ENCODE peak calls at places on chromosomes 3 and 15, in nine cellular contexts. V is SJSA1; T is mesendoderm; M is uterus; K is Panc1; C is left ventricle myocardium inferior; H is SK-N-SH; O is CD8-positive, alpha-beta memory T cell; Y is esophagus squamous epithelium. Q is an unnamed sample. For H3K4me1, the result is how much of the 10 kb centered on the place peaks cover.

GRCh38 chr3:40299721-40300335 is 9.7 kb upstream of the EIF1B start:
- DNase-seq in V (peak), T (no peak), M (no peak), K (no peak), C (no peak), H (no peak), O (no peak), Y (no peak), Q (no peak)

GRCh38 chr3:141235661-141236171 is 4.1 kb downstream of the PXYLP1 start:
- DNase-seq in V (no peak), T (peak), M (no peak), K (no peak), C (no peak), H (no peak), O (no peak), Y (no peak), Q (no peak)

GRCh38 chr3:73188707-73189106 is 127.2 kb downstream of the EBLN2 start:
- DNase-seq in V (no peak), T (no peak), M (no peak), K (no peak), C (no peak), H (no peak), O (no peak), Y (no peak), Q (no peak)

GRCh38 chr3:154151969-154152368 is 30.8 kb downstream of the ARHGEF26 start:
- DNase-seq in V (peak), T (no peak), M (no peak), K (no peak), C (no peak), H (no peak), O (no peak), Y (no peak), Q (no peak)

GRCh38 chr3:158742861-158743260 is 10.6 kb upstream of the RARRES1 start:
- DNase-seq in V (no peak), T (no peak), M (no peak), K (no peak), C (no peak), H (no peak), O (no peak), Y (no peak), Q (no peak)

GRCh38 chr3:48656061-48656840 is 6.4 kb downstream of the CELSR3 start:
- DNase-seq in V (peak), T (peak), M (peak), K (no peak), C (peak), H (peak), O (peak), Y (no peak), Q (peak)

GRCh38 chr15:75167588-75168076 is 34.0 kb upstream of the C15orf39 start:
- DNase-seq in V (peak), T (no peak), M (no peak), K (no peak), C (no peak), H (no peak), O (no peak), Y (no peak), Q (no peak)

GRCh38 chr15:28127036-28127435 is 27.9 kb upstream of the OCA2 start:
- DNase-seq in V (no peak), T (no peak), M (no peak), K (no peak), C (no peak), H (no peak), O (no peak), Y (no peak), Q (no peak)

GRCh38 chr3:151216641-151217040 is 13.6 kb upstream of the GPR171 start:
- DNase-seq in V (no peak), T (no peak), M (no peak), K (no peak), C (no peak), H (peak), O (no peak), Y (no peak), Q (no peak)

GRCh38 chr15:85168642-85169173 is 187.1 kb downstream of the PDE8A start:
- DNase-seq in V (no peak), T (peak), M (no peak), K (no peak), C (no peak), H (peak), O (peak), Y (no peak), Q (peak)

GRCh38 chr3:175066617-175067415 is 207.7 kb downstream of the NAALADL2 start:
- DNase-seq in V (no peak), T (no peak), M (no peak), K (no peak), C (no peak), H (no peak), O (no peak), Y (no peak), Q (no peak)

GRCh38 chr3:128009952-128010846 is 42.0 kb upstream of the SEC61A1 start:
- DNase-seq in V (no peak), T (no peak), M (no peak), K (no peak), C (no peak), H (no peak), O (no peak), Y (no peak), Q (no peak)

GRCh38 chr3:12994357-12994606 is 78.9 kb downstream of the IQSEC1 start:
- DNase-seq in V (no peak), T (no peak), M (peak), K (no peak), C (peak), H (peak), O (no peak), Y (no peak), Q (peak)

GRCh38 chr3:110881069-110881468 is 190.5 kb upstream of the NECTIN3 start:
- DNase-seq in V (no peak), T (peak), M (peak), K (no peak), C (peak), H (peak), O (no peak), Y (no peak), Q (peak)

GRCh38 chr3:52254608-52255007 is 9.0 kb downstream of the PPM1M start:
- DNase-seq in V (no peak), T (no peak), M (no peak), K (no peak), C (no peak), H (no peak), O (no peak), Y (no peak), Q (no peak)
- H3K4me1 ChIP-seq in V (under half), T (under half), M (under half), K (under half), C (under half), H (under half), O (half or more), Y (under half), Q (under half)

DNA sequence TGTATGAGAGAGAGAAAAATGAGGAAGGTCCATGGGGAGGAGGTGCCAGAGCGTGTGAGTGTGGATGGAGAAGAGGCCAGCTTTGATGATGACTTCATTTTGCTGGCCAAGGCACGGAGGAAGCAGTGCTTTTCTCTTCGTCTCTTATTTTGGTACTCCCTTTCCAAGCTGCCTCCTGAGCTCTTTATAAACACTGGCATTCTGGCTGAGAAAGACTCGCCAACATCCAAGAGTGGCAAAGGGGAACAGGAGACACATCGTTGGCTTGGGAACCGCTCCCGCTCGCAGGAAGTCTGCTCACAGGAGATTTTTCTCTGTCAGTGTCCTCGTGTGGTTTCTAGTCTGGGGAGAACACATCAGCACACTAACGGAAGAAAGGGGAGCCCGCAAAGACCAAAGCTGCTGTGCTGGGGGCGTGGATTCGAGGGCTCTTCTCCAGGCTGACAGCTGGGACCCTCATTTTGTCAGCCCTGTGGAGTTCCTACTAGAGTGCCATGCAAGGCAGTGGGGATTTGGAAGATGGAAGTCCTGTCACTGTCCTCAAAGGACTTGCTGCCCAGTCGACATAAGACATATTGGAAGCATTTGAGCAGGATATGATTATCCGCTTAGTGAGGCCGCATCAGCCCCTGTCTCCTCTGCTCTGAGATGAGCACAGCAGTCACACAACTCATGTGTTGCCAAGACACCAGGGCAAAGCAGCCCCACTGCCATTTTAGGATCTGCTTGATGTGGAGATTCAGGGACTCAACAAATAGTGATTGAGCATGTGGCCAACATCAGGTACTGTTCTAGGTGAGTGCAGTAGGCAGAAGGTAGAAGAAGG is 8.0 kb upstream of the SEMA4B start:
- DNase-seq in V (no peak), T (no peak), M (no peak), K (no peak), C (no peak), H (no peak), O (no peak), Y (no peak), Q (no peak)
- H3K4me1 ChIP-seq in V (under half), T (under half), M (under half), K (half or more), C (half or more), H (under half), O (under half), Y (under half), Q (under half)

GRCh38 chr3:188772886-188773285 is 398.9 kb upstream of the TPRG1 start:
- DNase-seq in V (peak), T (no peak), M (no peak), K (peak), C (no peak), H (no peak), O (no peak), Y (no peak), Q (no peak)

GRCh38 chr3:188775412-188775811 is 396.4 kb upstream of the TPRG1 start:
- DNase-seq in V (no peak), T (no peak), M (no peak), K (no peak), C (no peak), H (no peak), O (no peak), Y (no peak), Q (no peak)

GRCh38 chr3:188779537-188779936 is 392.2 kb upstream of the TPRG1 start:
- DNase-seq in V (no peak), T (no peak), M (no peak), K (no peak), C (no peak), H (no peak), O (no peak), Y (no peak), Q (no peak)

GRCh38 chr3:188780188-188781147 is 391.3 kb upstream of the TPRG1 start:
- DNase-seq in V (no peak), T (no peak), M (peak), K (no peak), C (peak), H (no peak), O (no peak), Y (no peak), Q (no peak)

DNA sequence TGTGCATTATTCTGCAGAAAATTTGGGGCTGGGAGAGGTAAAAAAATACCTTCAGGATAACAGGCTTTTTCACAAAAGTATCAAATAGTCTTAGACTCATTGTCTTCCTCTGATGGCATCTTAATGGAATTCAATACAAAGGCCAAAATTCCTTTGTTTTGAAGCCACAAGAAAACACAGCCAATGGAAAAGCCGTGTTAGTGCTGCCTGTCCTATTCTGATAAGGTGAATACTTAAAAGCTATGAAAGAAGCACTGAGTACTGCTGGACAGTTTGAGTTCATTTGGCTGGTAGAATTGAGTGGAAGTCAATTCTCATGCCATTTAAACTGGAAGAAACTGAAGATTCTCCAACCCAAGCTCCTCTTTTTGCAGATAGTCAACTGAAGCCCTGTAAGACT is 395.3 kb upstream of the TPRG1 start:
- DNase-seq in V (no peak), T (peak), M (no peak), K (no peak), C (no peak), H (no peak), O (no peak), Y (no peak), Q (no peak)
- H3K4me1 ChIP-seq in V (under half), T (under half), M (under half), K (under half), C (half or more), H (under half), O (under half), Y (under half), Q (under half)

GRCh38 chr3:134361162-134361831 is 12.9 kb downstream of the AMOTL2 start:
- DNase-seq in V (no peak), T (no peak), M (no peak), K (no peak), C (no peak), H (no peak), O (no peak), Y (no peak), Q (peak)
- H3K4me1 ChIP-seq in V (half or more), T (under half), M (under half), K (half or more), C (half or more), H (half or more), O (under half), Y (under half), Q (half or more)

GRCh38 chr3:4882548-4882947 is 96.7 kb upstream of the BHLHE40 start:
- DNase-seq in V (no peak), T (no peak), M (no peak), K (no peak), C (no peak), H (no peak), O (no peak), Y (no peak), Q (no peak)
- H3K4me1 ChIP-seq in V (under half), T (under half), M (under half), K (under half), C (under half), H (under half), O (under half), Y (under half), Q (under half)

DNA sequence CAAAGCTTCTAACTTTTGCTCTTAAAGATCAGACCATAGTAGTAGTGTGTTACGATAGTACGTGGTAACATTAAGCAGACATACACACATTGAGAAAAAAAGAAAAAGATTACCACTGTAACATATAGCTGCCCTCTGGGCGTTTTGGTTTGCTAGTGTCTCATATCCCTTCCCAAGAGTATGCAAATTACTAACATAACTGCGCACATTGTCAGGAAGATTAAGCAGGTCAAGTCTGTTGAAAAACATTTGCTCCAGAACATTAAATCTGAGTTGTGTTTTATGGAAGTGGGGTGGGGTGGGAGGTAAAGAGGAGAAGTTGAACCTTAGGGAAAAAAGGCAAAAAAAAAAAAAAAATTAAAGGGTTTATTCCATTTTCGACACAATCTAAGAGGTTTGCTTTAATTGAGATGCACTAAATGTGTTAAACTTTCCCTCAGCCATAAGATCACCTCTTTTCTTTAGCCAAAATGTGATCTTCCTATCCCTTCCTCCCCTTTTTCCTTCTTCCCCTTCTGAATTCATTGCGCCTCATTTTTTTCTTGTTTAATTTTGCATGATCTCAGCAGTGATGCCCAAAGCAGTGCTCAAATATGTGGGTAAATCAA is 1.5 kb upstream of the LRIG1 start:
- DNase-seq in V (no peak), T (no peak), M (no peak), K (no peak), C (no peak), H (no peak), O (no peak), Y (no peak), Q (no peak)
- H3K4me1 ChIP-seq in V (under half), T (under half), M (under half), K (under half), C (under half), H (under half), O (under half), Y (under half), Q (under half)

DNA sequence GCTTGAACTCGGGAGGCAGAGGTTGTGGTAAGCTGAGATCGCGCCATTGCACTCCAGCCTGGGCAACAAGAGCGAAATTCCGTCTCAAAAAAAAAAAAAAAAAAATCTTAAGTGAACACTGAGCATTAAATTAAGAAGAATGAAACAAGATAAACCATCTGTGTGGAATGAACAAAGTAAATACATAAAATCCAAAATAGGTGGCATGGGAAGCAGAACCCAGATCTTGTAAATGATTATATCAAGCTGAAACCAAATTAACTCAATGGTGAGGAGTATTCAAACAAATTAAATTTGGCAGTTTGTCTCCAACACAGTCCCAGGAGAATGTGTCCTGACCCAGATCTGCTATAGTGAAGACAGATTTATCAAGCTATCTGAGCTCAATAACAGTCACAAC is 32.1 kb downstream of the STAG1 start:
- DNase-seq in V (no peak), T (no peak), M (no peak), K (no peak), C (no peak), H (peak), O (no peak), Y (no peak), Q (no peak)
- H3K4me1 ChIP-seq in V (under half), T (under half), M (under half), K (under half), C (under half), H (under half), O (under half), Y (under half), Q (under half)

GRCh38 chr3:56790016-56790950 is 11.5 kb downstream of the ARHGEF3 start:
- DNase-seq in V (no peak), T (no peak), M (no peak), K (no peak), C (no peak), H (no peak), O (no peak), Y (no peak), Q (no peak)
- H3K4me1 ChIP-seq in V (under half), T (under half), M (under half), K (under half), C (half or more), H (under half), O (half or more), Y (under half), Q (half or more)

GRCh38 chr3:190593075-190593474 is 79.2 kb downstream of the IL1RAP start:
- DNase-seq in V (no peak), T (no peak), M (no peak), K (no peak), C (no peak), H (no peak), O (no peak), Y (no peak), Q (no peak)
- H3K4me1 ChIP-seq in V (under half), T (under half), M (under half), K (under half), C (under half), H (under half), O (under half), Y (under half), Q (under half)

GRCh38 chr15:69663982-69664381 is 211.4 kb downstream of the RPLP1 start:
- DNase-seq in V (no peak), T (no peak), M (no peak), K (no peak), C (no peak), H (no peak), O (no peak), Y (no peak), Q (no peak)

GRCh38 chr15:69663441-69663840 is 210.8 kb downstream of the RPLP1 start:
- DNase-seq in V (no peak), T (no peak), M (no peak), K (no peak), C (no peak), H (no peak), O (no peak), Y (no peak), Q (no peak)

GRCh38 chr15:69665641-69666091 is 213.0 kb downstream of the RPLP1 start:
- DNase-seq in V (no peak), T (no peak), M (no peak), K (no peak), C (no peak), H (peak), O (no peak), Y (no peak), Q (no peak)

GRCh38 chr15:69666441-69666882 is 213.8 kb downstream of the RPLP1 start:
- DNase-seq in V (no peak), T (no peak), M (no peak), K (no peak), C (peak), H (no peak), O (no peak), Y (no peak), Q (peak)

GRCh38 chr15:69664572-69665326 is 212.1 kb downstream of the RPLP1 start:
- DNase-seq in V (no peak), T (no peak), M (no peak), K (no peak), C (no peak), H (peak), O (no peak), Y (no peak), Q (no peak)
- H3K4me1 ChIP-seq in V (under half), T (under half), M (under half), K (under half), C (under half), H (under half), O (under half), Y (under half), Q (under half)

Q was measured in lower lobe of right lung.